ENCODE peak calls at places on chromosomes 3 and 15, in four cellular contexts. T is stomach, H is GF-D8, Z is cardiac fibroblast. J is an unnamed sample.

GRCh38 chr3:194730369-194730768 is 44.7 kb downstream of the FAM43A start:
- DNase-seq in T (peak), H (no peak), Z (no peak), J (no peak)

GRCh38 chr3:184299488-184300376 is 691 bp downstream of the PSMD2 start:
- DNase-seq in T (no peak), H (no peak), Z (peak), J (no peak)

GRCh38 chr3:32401541-32402052 is 9.9 kb downstream of the CMTM7 start:
- DNase-seq in T (peak), H (peak), Z (peak), J (no peak)

GRCh38 chr3:85560088-85560790 is 601.5 kb downstream of the CADM2 start:
- DNase-seq in T (peak), H (no peak), Z (peak), J (no peak)

GRCh38 chr15:90211440-90212168 is 10.5 kb downstream of the SEMA4B start:
- DNase-seq in T (peak), H (no peak), Z (peak), J (peak)

GRCh38 chr15:101325263-101326025 is 30.4 kb upstream of the SNRPA1 start:
- DNase-seq in T (no peak), H (no peak), Z (no peak), J (no peak)

GRCh38 chr15:31280037-31280830 is 46.4 kb upstream of the KLF13 start:
- DNase-seq in T (peak), H (no peak), Z (no peak), J (peak)

GRCh38 chr15:66634540-66634939 is 67.5 kb upstream of the SMAD6 start:
- DNase-seq in T (no peak), H (no peak), Z (no peak), J (no peak)

GRCh38 chr3:58333206-58334012 is 717 bp downstream of the PXK start:
- DNase-seq in T (peak), H (peak), Z (peak), J (peak)

GRCh38 chr3:85846940-85847339 is 888.2 kb downstream of the CADM2 start:
- DNase-seq in T (no peak), H (no peak), Z (no peak), J (no peak)

GRCh38 chr15:27776501-27776900 is 322.6 kb downstream of the OCA2 start:
- DNase-seq in T (no peak), H (no peak), Z (no peak), J (no peak)

GRCh38 chr15:88057836-88058235 is 198.7 kb downstream of the NTRK3 start:
- DNase-seq in T (no peak), H (no peak), Z (no peak), J (no peak)

GRCh38 chr15:52733696-52734255 is 54.6 kb upstream of the ATOSA start:
- DNase-seq in T (no peak), H (no peak), Z (no peak), J (no peak)

GRCh38 chr3:42652611-42653302 is 740 bp upstream of the ZBTB47 start:
- DNase-seq in T (peak), H (peak), Z (peak), J (peak)

GRCh38 chr15:78130466-78131294 is 565 bp downstream of the CIB2 start:
- DNase-seq in T (no peak), H (no peak), Z (no peak), J (no peak)

GRCh38 chr3:172321035-172321434 is 127.2 kb downstream of the GHSR start:
- DNase-seq in T (no peak), H (no peak), Z (peak), J (no peak)

GRCh38 chr3:172562881-172563835 is 39.9 kb upstream of the TNFSF10 start:
- DNase-seq in T (no peak), H (peak), Z (peak), J (peak)

GRCh38 chr15:60397772-60398445 is at the start of gene ANXA2:
- DNase-seq in T (peak), H (no peak), Z (peak), J (peak)

GRCh38 chr3:4834403-4834866 is 144.8 kb upstream of the BHLHE40 start:
- DNase-seq in T (peak), H (peak), Z (no peak), J (peak)

GRCh38 chr3:150372320-150373118 is 35.6 kb upstream of the TSC22D2 start:
- DNase-seq in T (no peak), H (no peak), Z (peak), J (no peak)

GRCh38 chr15:81299630-81300273 is 24.2 kb downstream of the STARD5 start:
- DNase-seq in T (no peak), H (no peak), Z (no peak), J (no peak)

GRCh38 chr15:62323353-62323752 is 158.3 kb upstream of the C2CD4B start:
- DNase-seq in T (no peak), H (no peak), Z (no peak), J (no peak)

J was measured in HL-60.